ENCODE peak calls at places on chromosomes 2 and 18, in four cellular contexts. B is endothelial cell, J is H4, A is nephron progenitor cell. D is an unnamed sample.

GRCh38 chr2:128445533-128445900 is 126.8 kb upstream of the HS6ST1 start:
- DNase-seq in B (peak; percentile 0), J (no peak), A (no peak), D (no peak)

GRCh38 chr2:24822049-24822706 is 29.0 kb downstream of the CENPO start:
- DNase-seq in B (no peak), J (no peak), A (no peak), D (no peak)

GRCh38 chr2:109535217-109535946 is 78.4 kb downstream of the SEPTIN10 start:
- DNase-seq in B (no peak), J (no peak), A (no peak), D (no peak)

GRCh38 chr18:39360072-39360471 is 1794.5 kb upstream of the CELF4 start:
- DNase-seq in B (no peak), J (no peak), A (no peak), D (no peak)

GRCh38 chr2:217249490-217250451 is 389.9 kb upstream of the TNP1 start:
- DNase-seq in B (no peak), J (no peak), A (peak; percentile 38), D (no peak)

GRCh38 chr18:42137671-42138375 is 182.8 kb downstream of the PIK3C3 start:
- DNase-seq in B (no peak), J (no peak), A (no peak), D (no peak)

GRCh38 chr2:151851761-151852160 is 23.5 kb upstream of the ARL5A start:
- DNase-seq in B (no peak), J (no peak), A (no peak), D (no peak)

GRCh38 chr2:111944536-111945210 is 46.3 kb downstream of the MERTK start:
- DNase-seq in B (no peak), J (no peak), A (no peak), D (no peak)

GRCh38 chr2:100730290-100730868 is 89.6 kb upstream of the NPAS2 start:
- DNase-seq in B (peak; percentile 64), J (peak; percentile 45), A (peak; percentile 35), D (no peak)